ENCODE peak calls at places on chromosomes 7 and 10, in five cellular contexts. One of them, this sample, is unnamed. For H3K9me3, the result is how much of the 10 kb centered on the place peaks cover.

GRCh38 chr10:85921789-85922188 is 444.8 kb downstream of the GRID1 start:
- DNase-seq in osteoblast: no peak
- DNase-seq in breast epithelium: no peak
- DNase-seq in pancreas: no peak
- DNase-seq in WERI-Rb-1: no peak
- DNase-seq in this sample: no peak

GRCh38 chr10:8365935-8366911 is 311.7 kb downstream of the GATA3 start:
- DNase-seq in osteoblast: no peak
- DNase-seq in breast epithelium: no peak
- DNase-seq in pancreas: no peak
- DNase-seq in WERI-Rb-1: no peak
- DNase-seq in this sample: no peak

GRCh38 chr7:569996-570800 is 50.6 kb upstream of the PDGFA start:
- DNase-seq in osteoblast: no peak
- DNase-seq in breast epithelium: no peak
- DNase-seq in pancreas: no peak
- DNase-seq in WERI-Rb-1: no peak
- DNase-seq in this sample: no peak

GRCh38 chr10:62916157-62916603 is 100.0 kb upstream of the EGR2 start:
- DNase-seq in osteoblast: peak
- DNase-seq in breast epithelium: peak
- DNase-seq in pancreas: no peak
- DNase-seq in WERI-Rb-1: no peak
- DNase-seq in this sample: no peak

GRCh38 chr10:108612485-108612884 is 1310.8 kb downstream of the XPNPEP1 start:
- DNase-seq in osteoblast: no peak
- DNase-seq in breast epithelium: no peak
- DNase-seq in pancreas: no peak
- DNase-seq in WERI-Rb-1: no peak
- DNase-seq in this sample: no peak

GRCh38 chr7:11841657-11842056 is 9.7 kb upstream of the THSD7A start:
- DNase-seq in osteoblast: no peak
- DNase-seq in breast epithelium: no peak
- DNase-seq in pancreas: no peak
- DNase-seq in WERI-Rb-1: no peak
- DNase-seq in this sample: peak

GRCh38 chr7:142384508-142384922 is 126.7 kb upstream of the PRSS58 start:
- DNase-seq in osteoblast: peak
- DNase-seq in breast epithelium: no peak
- DNase-seq in pancreas: no peak
- DNase-seq in WERI-Rb-1: no peak
- DNase-seq in this sample: no peak

GRCh38 chr7:124723012-124723411 is 42.6 kb downstream of the GPR37 start:
- DNase-seq in osteoblast: peak
- DNase-seq in breast epithelium: no peak
- DNase-seq in pancreas: no peak
- DNase-seq in WERI-Rb-1: no peak
- DNase-seq in this sample: no peak

GRCh38 chr7:44213872-44214595 is 13.3 kb downstream of the YKT6 start:
- DNase-seq in osteoblast: peak
- DNase-seq in breast epithelium: no peak
- DNase-seq in pancreas: no peak
- DNase-seq in WERI-Rb-1: peak
- DNase-seq in this sample: no peak

GRCh38 chr7:76220185-76221057 is 18.7 kb downstream of the SRRM3 start:
- DNase-seq in osteoblast: peak
- DNase-seq in breast epithelium: no peak
- DNase-seq in pancreas: no peak
- DNase-seq in WERI-Rb-1: peak
- DNase-seq in this sample: peak

GRCh38 chr7:18458830-18459229 is 36.7 kb upstream of the HDAC9 start:
- DNase-seq in osteoblast: no peak
- DNase-seq in breast epithelium: no peak
- DNase-seq in pancreas: no peak
- DNase-seq in WERI-Rb-1: no peak
- DNase-seq in this sample: no peak

GRCh38 chr7:151853896-151854807 is 22.8 kb downstream of the PRKAG2 start:
- DNase-seq in osteoblast: peak
- DNase-seq in breast epithelium: peak
- DNase-seq in pancreas: no peak
- DNase-seq in WERI-Rb-1: no peak
- DNase-seq in this sample: no peak

GRCh38 chr7:11895352-11895751 is 63.4 kb upstream of the THSD7A start:
- DNase-seq in osteoblast: no peak
- DNase-seq in breast epithelium: no peak
- DNase-seq in pancreas: no peak
- DNase-seq in WERI-Rb-1: no peak
- DNase-seq in this sample: no peak

GRCh38 chr10:73262105-73262730 is 9.8 kb upstream of the MRPS16 start:
- DNase-seq in osteoblast: no peak
- DNase-seq in breast epithelium: no peak
- DNase-seq in pancreas: no peak
- DNase-seq in WERI-Rb-1: no peak
- DNase-seq in this sample: peak

GRCh38 chr7:155804897-155805825 is 7.1 kb downstream of the SHH start:
- DNase-seq in osteoblast: peak
- DNase-seq in breast epithelium: no peak
- DNase-seq in pancreas: no peak
- DNase-seq in WERI-Rb-1: peak
- DNase-seq in this sample: peak

GRCh38 chr7:84009051-84009450 is 185.5 kb downstream of the SEMA3A start:
- DNase-seq in osteoblast: no peak
- DNase-seq in breast epithelium: no peak
- DNase-seq in pancreas: no peak
- DNase-seq in WERI-Rb-1: no peak
- DNase-seq in this sample: no peak

GRCh38 chr7:63925262-63925625 is 73.4 kb upstream of the ZNF722 start:
- DNase-seq in osteoblast: no peak
- DNase-seq in breast epithelium: no peak
- DNase-seq in pancreas: peak
- DNase-seq in WERI-Rb-1: no peak
- DNase-seq in this sample: no peak
- H3K9me3 ChIP-seq in osteoblast: under half
- H3K9me3 ChIP-seq in breast epithelium: under half
- H3K9me3 ChIP-seq in pancreas: under half
- H3K9me3 ChIP-seq in WERI-Rb-1: under half
- H3K9me3 ChIP-seq in this sample: under half

GRCh38 chr7:34417781-34418180 is 240.2 kb upstream of the NPSR1 start:
- DNase-seq in osteoblast: no peak
- DNase-seq in breast epithelium: no peak
- DNase-seq in pancreas: no peak
- DNase-seq in WERI-Rb-1: no peak
- DNase-seq in this sample: no peak
- H3K9me3 ChIP-seq in osteoblast: under half
- H3K9me3 ChIP-seq in breast epithelium: under half
- H3K9me3 ChIP-seq in pancreas: under half
- H3K9me3 ChIP-seq in WERI-Rb-1: under half
- H3K9me3 ChIP-seq in this sample: under half

GRCh38 chr10:130378556-130379400 is 242.6 kb downstream of the GLRX3 start:
- DNase-seq in osteoblast: no peak
- DNase-seq in breast epithelium: no peak
- DNase-seq in pancreas: no peak
- DNase-seq in WERI-Rb-1: peak
- DNase-seq in this sample: no peak
- H3K9me3 ChIP-seq in osteoblast: under half
- H3K9me3 ChIP-seq in breast epithelium: under half
- H3K9me3 ChIP-seq in pancreas: under half
- H3K9me3 ChIP-seq in WERI-Rb-1: under half
- H3K9me3 ChIP-seq in this sample: under half

GRCh38 chr7:158588085-158588877 is 658 bp upstream of the PTPRN2 start:
- DNase-seq in osteoblast: no peak
- DNase-seq in breast epithelium: no peak
- DNase-seq in pancreas: no peak
- DNase-seq in WERI-Rb-1: no peak
- DNase-seq in this sample: peak
- H3K9me3 ChIP-seq in osteoblast: under half
- H3K9me3 ChIP-seq in breast epithelium: under half
- H3K9me3 ChIP-seq in pancreas: under half
- H3K9me3 ChIP-seq in WERI-Rb-1: under half
- H3K9me3 ChIP-seq in this sample: under half

GRCh38 chr10:97028832-97029178 is 157.0 kb downstream of the SLIT1 start:
- DNase-seq in osteoblast: no peak
- DNase-seq in breast epithelium: no peak
- DNase-seq in pancreas: no peak
- DNase-seq in WERI-Rb-1: no peak
- DNase-seq in this sample: no peak

GRCh38 chr10:97024181-97025073 is 161.3 kb downstream of the SLIT1 start:
- DNase-seq in osteoblast: peak
- DNase-seq in breast epithelium: no peak
- DNase-seq in pancreas: peak
- DNase-seq in WERI-Rb-1: no peak
- DNase-seq in this sample: no peak

GRCh38 chr10:97028126-97028831 is 157.5 kb downstream of the SLIT1 start:
- DNase-seq in osteoblast: peak
- DNase-seq in breast epithelium: no peak
- DNase-seq in pancreas: no peak
- DNase-seq in WERI-Rb-1: no peak
- DNase-seq in this sample: no peak

GRCh38 chr10:97023401-97024180 is 162.2 kb downstream of the SLIT1 start:
- DNase-seq in osteoblast: peak
- DNase-seq in breast epithelium: no peak
- DNase-seq in pancreas: no peak
- DNase-seq in WERI-Rb-1: no peak
- DNase-seq in this sample: no peak

DNA sequence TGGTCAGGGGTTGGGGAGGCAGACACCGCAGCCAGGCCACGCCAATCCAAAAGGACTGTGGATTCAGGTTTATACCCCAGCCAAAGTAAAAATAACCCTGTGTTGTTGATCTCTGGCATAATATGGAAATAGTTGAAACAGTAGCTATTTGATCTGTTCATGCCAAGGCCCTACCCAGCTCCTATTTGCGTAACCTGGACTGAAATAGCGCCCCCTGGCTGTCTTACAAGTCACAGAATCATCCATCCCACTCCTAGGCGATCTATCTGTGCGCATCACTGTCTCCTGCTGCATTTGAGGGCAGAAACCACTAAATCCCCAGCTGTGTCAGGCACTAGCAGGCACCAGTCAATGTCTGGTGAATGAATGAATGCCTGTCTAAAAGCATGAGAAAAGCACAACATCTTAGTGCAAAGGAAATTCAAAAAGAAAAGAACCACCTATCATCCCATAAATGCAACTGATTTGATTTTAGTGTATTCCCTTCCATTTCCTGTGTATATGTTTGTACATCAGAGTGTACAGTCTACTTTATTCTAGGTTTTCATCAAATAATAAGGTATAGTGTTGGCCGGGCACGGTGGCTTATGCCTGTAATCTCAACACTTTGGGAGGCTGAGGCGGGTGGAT is 160.0 kb downstream of the SLIT1 start:
- DNase-seq in osteoblast: peak
- DNase-seq in breast epithelium: no peak
- DNase-seq in pancreas: peak
- DNase-seq in WERI-Rb-1: peak
- DNase-seq in this sample: peak
- H3K9me3 ChIP-seq in osteoblast: under half
- H3K9me3 ChIP-seq in breast epithelium: under half
- H3K9me3 ChIP-seq in pancreas: under half
- H3K9me3 ChIP-seq in WERI-Rb-1: under half
- H3K9me3 ChIP-seq in this sample: under half

GRCh38 chr7:57211428-57212100 is 79.3 kb upstream of the ZNF479 start:
- DNase-seq in osteoblast: no peak
- DNase-seq in breast epithelium: no peak
- DNase-seq in pancreas: no peak
- DNase-seq in WERI-Rb-1: no peak
- DNase-seq in this sample: no peak
- H3K9me3 ChIP-seq in osteoblast: under half
- H3K9me3 ChIP-seq in breast epithelium: half or more
- H3K9me3 ChIP-seq in pancreas: under half
- H3K9me3 ChIP-seq in WERI-Rb-1: under half
- H3K9me3 ChIP-seq in this sample: under half

GRCh38 chr10:130479906-130480305 is 343.7 kb downstream of the GLRX3 start:
- DNase-seq in osteoblast: peak
- DNase-seq in breast epithelium: no peak
- DNase-seq in pancreas: no peak
- DNase-seq in WERI-Rb-1: peak
- DNase-seq in this sample: no peak

GRCh38 chr10:130479146-130479545 is 343.0 kb downstream of the GLRX3 start:
- DNase-seq in osteoblast: peak
- DNase-seq in breast epithelium: no peak
- DNase-seq in pancreas: no peak
- DNase-seq in WERI-Rb-1: peak
- DNase-seq in this sample: no peak

GRCh38 chr10:130477360-130477759 is 341.2 kb downstream of the GLRX3 start:
- DNase-seq in osteoblast: no peak
- DNase-seq in breast epithelium: no peak
- DNase-seq in pancreas: no peak
- DNase-seq in WERI-Rb-1: no peak
- DNase-seq in this sample: no peak

GRCh38 chr10:130481076-130481930 is 345.1 kb downstream of the GLRX3 start:
- DNase-seq in osteoblast: peak
- DNase-seq in breast epithelium: no peak
- DNase-seq in pancreas: no peak
- DNase-seq in WERI-Rb-1: no peak
- DNase-seq in this sample: no peak

DNA sequence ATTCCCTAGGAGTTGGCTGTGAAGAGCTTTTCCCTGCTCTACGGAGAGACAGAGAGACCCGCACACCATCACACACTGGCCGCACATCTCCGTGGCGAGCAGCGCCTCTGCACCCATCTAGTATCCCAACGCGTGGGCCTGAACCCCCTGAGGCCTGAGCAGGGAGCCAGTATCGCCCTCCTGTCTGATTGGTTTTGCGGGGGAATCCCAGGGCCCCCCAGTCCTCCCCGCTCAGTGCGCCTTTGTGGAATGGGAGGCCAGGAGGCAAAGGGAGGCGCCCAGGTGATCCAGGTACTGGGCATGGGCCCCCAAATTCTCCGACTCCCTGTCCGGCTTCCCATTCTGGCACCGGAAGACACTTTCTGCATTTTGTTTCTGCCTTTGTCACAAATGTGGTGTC is 344.3 kb downstream of the GLRX3 start:
- DNase-seq in osteoblast: peak
- DNase-seq in breast epithelium: no peak
- DNase-seq in pancreas: no peak
- DNase-seq in WERI-Rb-1: no peak
- DNase-seq in this sample: no peak
- H3K9me3 ChIP-seq in osteoblast: under half
- H3K9me3 ChIP-seq in breast epithelium: under half
- H3K9me3 ChIP-seq in pancreas: under half
- H3K9me3 ChIP-seq in WERI-Rb-1: under half
- H3K9me3 ChIP-seq in this sample: under half

This sample was measured in BE2C.